ENCODE peak calls at places on chromosomes 13 and 19, in seven cellular contexts. X, V, U, I, C, E and A are unnamed samples.

GRCh38 chr19:2164020-2164988 is 571 bp downstream of the DOT1L start:
- DNase-seq in X (no peak), V (no peak), U (no peak), I (peak; percentile 61), C (peak; percentile 36), E (no peak), A (no peak)

GRCh38 chr13:60990032-60990733 is 425.5 kb downstream of the PCDH20 start:
- DNase-seq in X (peak; percentile 56), V (peak; percentile 29), U (no peak), I (peak; percentile 1), C (no peak), E (no peak), A (no peak)

GRCh38 chr13:37058801-37059135 is 720 bp downstream of the SUPT20H start:
- DNase-seq in X (no peak), V (no peak), U (no peak), I (peak; percentile 60), C (peak; percentile 38), E (no peak), A (no peak)

GRCh38 chr19:51751655-51752054 is at the start of gene FPR1:
- DNase-seq in X (peak; percentile 60), V (no peak), U (no peak), I (peak; percentile 59), C (no peak), E (no peak), A (no peak)

GRCh38 chr13:43128504-43128929 is 105.1 kb downstream of the DNAJC15 start:
- DNase-seq in X (no peak), V (no peak), U (no peak), I (peak; percentile 6), C (no peak), E (no peak), A (no peak)

GRCh38 chr13:98301721-98302120 is 124.7 kb upstream of the RNF113B start:
- DNase-seq in X (peak; percentile 78), V (no peak), U (no peak), I (no peak), C (no peak), E (no peak), A (no peak)

GRCh38 chr13:102373221-102373620 is 28.6 kb downstream of the FGF14 start:
- DNase-seq in X (no peak), V (no peak), U (no peak), I (no peak), C (no peak), E (no peak), A (no peak)

GRCh38 chr13:33868343-33868994 is 50.5 kb downstream of the RFC3 start:
- DNase-seq in X (no peak), V (no peak), U (no peak), I (no peak), C (no peak), E (no peak), A (no peak)

GRCh38 chr13:21069561-21070004 is 8.2 kb upstream of the LATS2 start:
- DNase-seq in X (peak; percentile 94), V (peak; percentile 13), U (peak; percentile 60), I (no peak), C (no peak), E (no peak), A (no peak)

GRCh38 chr19:3057275-3057714 is 5.0 kb downstream of the TLE5 start:
- DNase-seq in X (peak; percentile 21), V (no peak), U (peak; percentile 96), I (no peak), C (no peak), E (peak; percentile 73), A (no peak)

GRCh38 chr13:75787249-75787940 is 151.3 kb downstream of the LMO7 start:
- DNase-seq in X (no peak), V (no peak), U (no peak), I (no peak), C (no peak), E (no peak), A (no peak)

GRCh38 chr13:108902557-108903155 is 273.2 kb downstream of the MYO16 start:
- DNase-seq in X (peak; percentile 48), V (peak; percentile 13), U (no peak), I (no peak), C (no peak), E (no peak), A (no peak)

GRCh38 chr19:16626796-16627193 is 1.2 kb downstream of the MED26 start:
- DNase-seq in X (no peak), V (no peak), U (no peak), I (no peak), C (no peak), E (no peak), A (no peak)

GRCh38 chr19:51141181-51141580 is 920 bp upstream of the SIGLEC7 start:
- DNase-seq in X (no peak), V (no peak), U (no peak), I (no peak), C (no peak), E (no peak), A (no peak)

GRCh38 chr13:73074101-73074500 is 15.3 kb downstream of the KLF5 start:
- DNase-seq in X (no peak), V (peak; percentile 41), U (no peak), I (no peak), C (no peak), E (no peak), A (no peak)

GRCh38 chr19:40198272-40198990 is 7.2 kb downstream of the MAP3K10 start:
- DNase-seq in X (no peak), V (no peak), U (no peak), I (no peak), C (no peak), E (no peak), A (no peak)

GRCh38 chr13:97307882-97308624 is 85.9 kb downstream of the MBNL2 start:
- DNase-seq in X (peak; percentile 68), V (no peak), U (no peak), I (no peak), C (no peak), E (no peak), A (no peak)

GRCh38 chr13:72151241-72151640 is 284.2 kb upstream of the DACH1 start:
- DNase-seq in X (peak; percentile 24), V (no peak), U (no peak), I (no peak), C (no peak), E (no peak), A (no peak)

GRCh38 chr13:113542751-113543424 is 41.7 kb upstream of the TFDP1 start:
- DNase-seq in X (no peak), V (no peak), U (no peak), I (no peak), C (no peak), E (no peak), A (no peak)

GRCh38 chr19:14048439-14049153 is 13.3 kb downstream of the PALM3 start:
- DNase-seq in X (peak; percentile 60), V (peak; percentile 58), U (no peak), I (peak; percentile 67), C (peak; percentile 56), E (peak; percentile 72), A (peak; percentile 68)

GRCh38 chr13:24006520-24007248 is 109.4 kb upstream of the C1QTNF9B start:
- DNase-seq in X (no peak), V (no peak), U (no peak), I (no peak), C (no peak), E (no peak), A (no peak)

GRCh38 chr19:1481224-1481892 is 2.3 kb upstream of the C19orf25 start:
- DNase-seq in X (no peak), V (no peak), U (no peak), I (no peak), C (no peak), E (no peak), A (no peak)

GRCh38 chr19:42426643-42427042 is 545 bp downstream of the LIPE start:
- DNase-seq in X (no peak), V (no peak), U (no peak), I (no peak), C (no peak), E (no peak), A (no peak)

GRCh38 chr19:6357174-6357573 is 4.2 kb upstream of the CLPP start:
- DNase-seq in X (no peak), V (no peak), U (no peak), I (no peak), C (no peak), E (no peak), A (no peak)

DNA sequence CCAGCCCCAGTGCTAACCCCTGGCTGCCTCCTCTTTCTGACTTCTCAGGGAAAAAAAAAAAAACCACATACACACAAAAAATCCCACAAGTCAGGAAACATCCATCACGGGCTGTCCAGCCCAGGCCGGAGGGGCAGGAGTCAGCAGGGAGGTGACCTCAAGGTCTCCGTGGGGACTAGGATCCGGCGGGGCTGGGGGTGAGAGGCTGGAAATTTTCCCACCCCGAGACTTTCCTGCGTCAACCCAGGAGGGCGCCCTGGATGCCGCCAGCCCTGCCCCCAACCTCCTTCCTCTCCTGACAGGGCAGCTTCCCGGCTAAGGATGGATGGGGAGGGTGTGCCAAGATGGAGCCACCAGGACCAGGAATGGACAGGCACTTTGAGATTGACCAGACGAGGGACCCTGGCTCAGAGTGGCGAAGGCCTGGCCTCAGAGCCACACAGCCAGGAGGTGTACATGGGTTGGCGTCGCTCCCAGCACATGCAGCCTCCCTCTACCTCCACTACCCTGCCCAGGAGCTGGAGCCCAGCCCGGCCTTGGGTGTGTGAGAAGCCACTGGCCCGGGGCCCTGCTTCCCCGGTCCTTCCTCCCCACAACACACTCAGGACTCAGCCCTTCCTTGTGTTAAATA is 33.3 kb downstream of the BLOC1S3 start:
- DNase-seq in X (no peak), V (no peak), U (peak; percentile 33), I (no peak), C (no peak), E (no peak), A (no peak)
- H3K4me1 ChIP-seq in X (no peaks in the 10 kb centered on the region), V (no peaks in the 10 kb centered on the region), U (no peaks in the 10 kb centered on the region), I (no peaks in the 10 kb centered on the region), C (peaks cover 5% of the 10 kb centered on the region), E (no peaks in the 10 kb centered on the region), A (no peaks in the 10 kb centered on the region)

GRCh38 chr13:110431425-110431824 is 124.3 kb downstream of the COL4A2 start:
- DNase-seq in X (no peak), V (no peak), U (no peak), I (no peak), C (no peak), E (no peak), A (no peak)
- H3K36me3 ChIP-seq in X (no peaks in the 10 kb centered on the region), V (no peaks in the 10 kb centered on the region), U (no peaks in the 10 kb centered on the region), I (no peaks in the 10 kb centered on the region), C (no peaks in the 10 kb centered on the region), E (no peaks in the 10 kb centered on the region), A (no peaks in the 10 kb centered on the region)

GRCh38 chr13:99962242-99962641 is 9.3 kb downstream of the ZIC5 start:
- DNase-seq in X (no peak), V (no peak), U (no peak), I (no peak), C (no peak), E (no peak), A (no peak)
- H3K4me1 ChIP-seq in X (no peaks in the 10 kb centered on the region), V (no peaks in the 10 kb centered on the region), U (peaks cover under 1% of the 10 kb centered on the region), I (no peaks in the 10 kb centered on the region), C (peaks cover 17% of the 10 kb centered on the region), E (peaks cover 13% of the 10 kb centered on the region), A (peaks cover 33% of the 10 kb centered on the region)

DNA sequence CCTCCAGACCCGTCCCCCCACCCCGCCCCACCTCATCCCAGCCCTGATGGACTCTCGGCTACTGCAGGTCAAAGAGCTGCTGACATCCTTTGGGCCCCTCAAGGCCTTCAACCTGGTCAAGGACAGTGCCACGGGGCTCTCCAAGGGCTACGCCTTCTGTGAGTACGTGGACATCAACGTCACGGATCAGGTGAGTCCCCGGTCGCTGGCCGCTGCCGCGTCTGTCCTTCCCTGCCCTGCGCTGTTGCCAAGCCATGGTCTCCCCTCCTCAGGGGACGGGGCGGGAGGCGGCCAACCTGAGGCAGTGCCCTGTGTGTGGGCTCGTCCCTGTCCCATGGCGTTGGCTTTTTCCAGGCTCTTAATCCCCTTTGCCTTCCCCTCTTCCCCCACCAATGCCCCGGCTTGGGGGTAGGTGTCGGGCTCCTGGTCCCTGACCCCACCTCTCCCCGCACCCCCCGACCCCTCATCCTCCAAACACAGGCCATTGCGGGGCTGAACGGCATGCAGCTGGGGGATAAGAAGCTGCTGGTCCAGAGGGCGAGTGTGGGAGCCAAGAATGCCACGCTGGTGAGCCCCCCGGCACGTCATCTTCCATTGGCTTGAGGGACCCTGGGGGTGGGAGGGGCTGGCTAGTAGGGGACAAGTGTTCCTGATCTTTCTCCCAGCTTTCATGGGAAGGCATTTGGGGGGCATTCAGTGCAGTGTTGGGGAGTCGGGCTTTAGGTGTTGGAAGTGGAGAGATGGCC is 6.2 kb upstream of the EPN1 start:
- DNase-seq in X (no peak), V (no peak), U (no peak), I (no peak), C (no peak), E (no peak), A (peak; percentile 24)
- H3K36me3 ChIP-seq in X (peaks cover 64% of the 10 kb centered on the region), V (peaks cover 27% of the 10 kb centered on the region), U (no peaks in the 10 kb centered on the region), I (peaks cover 97% of the 10 kb centered on the region), C (no peaks in the 10 kb centered on the region), E (no peaks in the 10 kb centered on the region), A (peaks cover 72% of the 10 kb centered on the region)